ENCODE peak calls at places on chromosomes 2 and 18, in nine cellular contexts. T is breast epithelium, X is choroid plexus epithelial cell, Q is prostate gland, L is cardiac fibroblast, G is fibroblast of lung, F is upper lobe of left lung, W is lower lobe of right lung, M is cardiac muscle cell. H is an unnamed sample.

GRCh38 chr2:189641565-189641964 is 19.7 kb upstream of the ASNSD1 start:
- DNase-seq in T (no peak), X (peak), Q (no peak), L (peak), G (peak), F (no peak), W (no peak), M (peak), H (no peak)

GRCh38 chr2:3160751-3161330 is 216.8 kb downstream of the EIPR1 start:
- DNase-seq in T (no peak), X (no peak), Q (no peak), L (no peak), G (peak), F (no peak), W (no peak), M (no peak), H (no peak)

GRCh38 chr2:158772306-158773078 is 22.6 kb upstream of the DAPL1 start:
- DNase-seq in T (no peak), X (no peak), Q (no peak), L (no peak), G (no peak), F (no peak), W (no peak), M (no peak), H (no peak)

GRCh38 chr18:8722946-8723477 is 17.7 kb downstream of the MTCL1 start:
- DNase-seq in T (no peak), X (no peak), Q (no peak), L (no peak), G (no peak), F (no peak), W (no peak), M (no peak), H (no peak)

GRCh38 chr18:55830490-55830889 is 242.5 kb upstream of the TCF4 start:
- DNase-seq in T (no peak), X (no peak), Q (no peak), L (no peak), G (no peak), F (no peak), W (no peak), M (peak), H (peak)

GRCh38 chr2:120219291-120219690 is 3.9 kb downstream of the TMEM185B start:
- DNase-seq in T (peak), X (no peak), Q (no peak), L (no peak), G (no peak), F (no peak), W (no peak), M (no peak), H (no peak)

GRCh38 chr2:201984800-201985525 is 48.7 kb upstream of the FZD7 start:
- DNase-seq in T (peak), X (no peak), Q (peak), L (no peak), G (no peak), F (no peak), W (no peak), M (no peak), H (no peak)

GRCh38 chr2:240500561-240501423 is 57.0 kb downstream of the ANKMY1 start:
- DNase-seq in T (no peak), X (no peak), Q (peak), L (no peak), G (no peak), F (peak), W (peak), M (no peak), H (no peak)

GRCh38 chr2:9536504-9536903 is 19.1 kb downstream of the ADAM17 start:
- DNase-seq in T (no peak), X (no peak), Q (no peak), L (no peak), G (no peak), F (no peak), W (no peak), M (no peak), H (no peak)

GRCh38 chr18:14577971-14578370 is 34.6 kb upstream of the POTEC start:
- DNase-seq in T (no peak), X (no peak), Q (no peak), L (no peak), G (no peak), F (no peak), W (no peak), M (no peak), H (no peak)

GRCh38 chr2:134778372-134778771 is 59.6 kb upstream of the TMEM163 start:
- DNase-seq in T (no peak), X (no peak), Q (no peak), L (no peak), G (no peak), F (peak), W (no peak), M (no peak), H (no peak)

GRCh38 chr18:8229040-8229439 is 380.2 kb upstream of the RAB12 start:
- DNase-seq in T (no peak), X (no peak), Q (peak), L (no peak), G (no peak), F (no peak), W (no peak), M (no peak), H (no peak)

GRCh38 chr2:211477537-211478275 is 921.3 kb downstream of the CPS1 start:
- DNase-seq in T (no peak), X (no peak), Q (no peak), L (no peak), G (no peak), F (no peak), W (no peak), M (no peak), H (no peak)

GRCh38 chr2:40831313-40831873 is 379.5 kb upstream of the SLC8A1 start:
- DNase-seq in T (no peak), X (no peak), Q (no peak), L (no peak), G (no peak), F (no peak), W (no peak), M (no peak), H (no peak)

GRCh38 chr2:176614930-176615329 is 345.7 kb downstream of the MTX2 start:
- DNase-seq in T (no peak), X (no peak), Q (no peak), L (no peak), G (no peak), F (no peak), W (no peak), M (no peak), H (no peak)

GRCh38 chr2:176614049-176614448 is 344.8 kb downstream of the MTX2 start:
- DNase-seq in T (no peak), X (no peak), Q (no peak), L (no peak), G (no peak), F (no peak), W (no peak), M (peak), H (peak)

GRCh38 chr2:176613358-176614032 is 344.3 kb downstream of the MTX2 start:
- DNase-seq in T (no peak), X (no peak), Q (no peak), L (peak), G (peak), F (no peak), W (no peak), M (peak), H (peak)

GRCh38 chr2:176612736-176613135 is 343.5 kb downstream of the MTX2 start:
- DNase-seq in T (no peak), X (no peak), Q (no peak), L (no peak), G (peak), F (no peak), W (no peak), M (peak), H (no peak)
- H3K4me3 ChIP-seq in T (no peak), X (no peak), Q (no peak), L (no peak), G (no peak), F (no peak), W (no peak), M (no peak), H (no peak)

GRCh38 chr2:57906152-57906732 is 140.4 kb upstream of the VRK2 start:
- DNase-seq in T (no peak), X (peak), Q (no peak), L (peak), G (peak), F (no peak), W (no peak), M (peak), H (peak)
- TF ChIP-seq CTCF in T (no peak), X (peak), Q (peak), L (peak), G (peak), F (peak), W (peak), M (peak), H (peak)

GRCh38 chr2:47903781-47904447 is 2.4 kb downstream of the FBXO11 start:
- DNase-seq in T (no peak), X (no peak), Q (no peak), L (no peak), G (no peak), F (no peak), W (no peak), M (no peak), H (no peak)
- H3K4me3 ChIP-seq in T (peak), X (peak), Q (peak), L (peak), G (peak), F (peak), W (peak), M (peak), H (peak)

GRCh38 chr2:105274046-105274445 is 32.5 kb downstream of the GPR45 start:
- DNase-seq in T (no peak), X (peak), Q (no peak), L (peak), G (peak), F (no peak), W (no peak), M (peak), H (no peak)

GRCh38 chr2:105280281-105280680 is 38.7 kb downstream of the GPR45 start:
- DNase-seq in T (no peak), X (no peak), Q (no peak), L (no peak), G (no peak), F (no peak), W (no peak), M (no peak), H (no peak)

GRCh38 chr2:105283532-105283931 is 42.0 kb downstream of the GPR45 start:
- DNase-seq in T (no peak), X (no peak), Q (no peak), L (no peak), G (no peak), F (no peak), W (no peak), M (no peak), H (no peak)

DNA sequence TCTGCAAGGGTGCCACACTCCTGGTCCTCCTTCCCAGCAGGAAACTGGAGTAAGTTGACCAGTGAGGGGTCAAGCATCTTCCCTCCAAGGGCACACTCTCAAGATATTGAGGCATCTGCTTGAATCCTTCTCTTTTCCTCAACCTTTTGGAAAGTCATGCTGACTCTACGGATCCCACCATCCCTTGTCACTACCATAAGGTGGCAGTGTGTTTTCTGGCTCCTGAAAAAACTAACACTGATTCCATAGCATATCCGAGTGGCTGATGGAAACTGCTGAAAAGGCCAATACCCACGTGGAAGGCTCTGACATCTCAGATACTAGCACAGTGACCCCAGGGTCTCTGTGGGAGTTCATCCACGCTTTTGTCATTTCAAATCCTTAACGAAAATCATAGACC is 37.1 kb downstream of the GPR45 start:
- DNase-seq in T (no peak), X (no peak), Q (no peak), L (no peak), G (no peak), F (no peak), W (no peak), M (no peak), H (no peak)
- TF ChIP-seq CTCF in T (no peak), X (peak), Q (no peak), L (peak), G (no peak), F (no peak), W (no peak), M (no peak), H (no peak)

GRCh38 chr2:1481406-1482252 is 68.4 kb downstream of the TPO start:
- DNase-seq in T (no peak), X (no peak), Q (no peak), L (no peak), G (no peak), F (no peak), W (no peak), M (no peak), H (no peak)

GRCh38 chr2:1482981-1483380 is 69.7 kb downstream of the TPO start:
- DNase-seq in T (no peak), X (no peak), Q (no peak), L (no peak), G (no peak), F (no peak), W (no peak), M (no peak), H (no peak)

GRCh38 chr2:1482253-1482675 is 69.0 kb downstream of the TPO start:
- DNase-seq in T (no peak), X (no peak), Q (no peak), L (no peak), G (no peak), F (no peak), W (no peak), M (no peak), H (no peak)

GRCh38 chr2:1484131-1484884 is 71.0 kb downstream of the TPO start:
- DNase-seq in T (peak), X (no peak), Q (no peak), L (no peak), G (no peak), F (no peak), W (no peak), M (no peak), H (no peak)

DNA sequence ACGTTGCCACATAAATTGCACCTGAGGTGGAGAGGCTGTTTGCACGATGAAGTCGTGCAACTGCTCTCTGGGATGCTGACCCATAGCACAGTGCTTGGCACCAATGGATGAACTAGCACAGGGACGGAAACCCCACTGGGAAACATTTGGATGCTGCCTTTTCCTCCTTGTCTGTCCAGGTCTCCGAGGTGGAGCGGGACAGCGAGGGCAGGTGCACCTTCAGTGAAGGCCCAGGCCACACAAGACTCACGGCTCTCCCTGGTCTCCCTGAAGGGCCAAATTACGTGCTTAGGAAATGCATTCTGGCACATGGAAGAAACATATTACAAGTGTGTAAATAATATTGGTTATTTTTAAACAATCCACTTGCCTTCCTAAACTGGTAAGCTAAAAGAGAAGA is 70.3 kb downstream of the TPO start:
- DNase-seq in T (no peak), X (no peak), Q (no peak), L (no peak), G (no peak), F (no peak), W (no peak), M (no peak), H (no peak)
- H3K4me3 ChIP-seq in T (no peak), X (no peak), Q (no peak), L (no peak), G (no peak), F (no peak), W (no peak), M (no peak), H (no peak)

GRCh38 chr2:14942991-14943390 is 310.5 kb downstream of the LRATD1 start:
- DNase-seq in T (no peak), X (no peak), Q (no peak), L (no peak), G (peak), F (no peak), W (no peak), M (no peak), H (no peak)

GRCh38 chr2:14941151-14941631 is 308.7 kb downstream of the LRATD1 start:
- DNase-seq in T (no peak), X (no peak), Q (no peak), L (no peak), G (peak), F (no peak), W (no peak), M (no peak), H (no peak)

DNA sequence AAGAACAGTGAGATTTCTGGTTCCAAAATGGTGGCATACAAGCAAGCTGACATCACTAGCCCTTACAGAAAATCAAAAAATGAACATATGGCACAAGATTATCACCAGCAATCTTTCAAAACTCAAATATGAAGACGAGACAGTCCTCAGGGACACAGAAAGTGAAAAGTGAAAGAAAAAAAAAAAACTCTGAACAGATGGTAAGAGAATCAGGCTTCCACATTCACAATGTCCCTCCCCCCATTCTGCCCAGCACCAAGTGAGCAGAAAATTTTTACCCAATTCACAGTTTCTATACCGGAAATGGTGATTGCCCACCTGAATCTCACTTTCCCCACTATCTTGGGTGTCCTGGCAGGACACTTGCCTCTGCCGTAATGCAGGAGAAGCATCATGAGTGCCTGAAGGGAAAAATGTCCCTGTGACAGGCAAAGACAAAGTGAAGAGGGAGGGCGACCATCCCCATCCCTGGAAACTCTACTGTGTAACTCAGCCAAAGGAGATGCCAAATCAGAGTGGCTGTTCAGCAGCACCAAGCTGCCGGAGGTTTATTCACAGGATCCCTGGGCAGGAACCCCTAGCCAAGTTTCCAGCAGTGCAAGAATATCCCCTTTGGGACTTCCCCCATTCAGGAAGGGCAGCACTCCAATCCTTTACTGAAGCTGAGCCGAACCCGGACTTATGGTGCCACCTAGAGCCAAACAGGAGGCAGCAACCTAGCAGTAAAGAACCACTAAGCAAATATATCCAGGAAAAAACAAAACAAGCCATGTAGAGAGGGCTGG is 312.2 kb downstream of the LRATD1 start:
- DNase-seq in T (no peak), X (peak), Q (no peak), L (no peak), G (peak), F (no peak), W (no peak), M (no peak), H (peak)
- TF ChIP-seq CTCF in T (no peak), X (no peak), Q (no peak), L (peak), G (peak), F (no peak), W (no peak), M (no peak), H (no peak)

DNA sequence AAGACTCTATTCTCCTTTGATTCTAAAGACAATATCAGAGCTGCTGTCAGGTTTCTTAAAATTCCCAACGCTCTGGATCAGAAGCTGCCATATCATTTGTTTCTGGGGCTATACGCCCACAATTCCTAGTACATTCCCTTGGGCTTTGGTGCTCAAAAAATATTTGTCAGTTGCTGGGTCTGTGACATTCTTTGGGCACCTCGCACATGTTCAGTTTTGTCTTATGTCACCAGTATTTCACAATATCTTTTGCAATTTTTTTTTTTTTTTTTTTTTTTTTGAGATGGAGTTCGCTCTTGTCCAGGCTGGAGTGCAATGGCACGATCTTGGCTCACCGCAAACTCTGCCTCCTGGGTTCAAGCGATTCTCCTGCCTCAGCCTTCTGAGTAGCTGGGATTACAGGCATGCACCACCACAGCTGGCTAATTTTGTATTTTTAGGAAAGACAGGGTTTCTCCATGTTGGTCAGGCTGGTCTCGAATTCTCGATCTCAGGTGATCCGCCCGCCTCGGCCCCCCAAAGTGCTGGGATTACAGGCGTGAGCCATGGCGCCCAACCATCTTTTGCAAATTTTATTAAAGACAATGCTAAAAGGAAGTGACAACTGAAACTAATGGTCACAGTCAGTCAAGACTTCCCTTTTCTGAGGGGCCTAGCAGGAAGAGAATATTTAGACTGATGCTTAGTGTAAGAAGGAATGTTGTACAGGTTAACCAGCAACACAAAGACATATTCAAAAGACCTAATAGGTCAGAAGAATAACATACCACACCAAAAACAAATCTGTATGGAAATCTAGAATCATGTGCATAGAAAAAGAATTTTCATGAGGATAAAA is 6.8 kb downstream of the ZNF397 start:
- DNase-seq in T (no peak), X (no peak), Q (no peak), L (no peak), G (no peak), F (no peak), W (no peak), M (no peak), H (no peak)
- H3K4me3 ChIP-seq in T (no peak), X (no peak), Q (no peak), L (no peak), G (no peak), F (no peak), W (no peak), M (no peak), H (no peak)

GRCh38 chr2:67234443-67234842 is 162.7 kb upstream of the ETAA1 start:
- DNase-seq in T (no peak), X (peak), Q (no peak), L (peak), G (peak), F (no peak), W (no peak), M (peak), H (peak)

GRCh38 chr2:67241453-67241852 is 155.7 kb upstream of the ETAA1 start:
- DNase-seq in T (no peak), X (no peak), Q (no peak), L (no peak), G (no peak), F (no peak), W (no peak), M (no peak), H (no peak)

GRCh38 chr2:67240507-67240906 is 156.6 kb upstream of the ETAA1 start:
- DNase-seq in T (no peak), X (no peak), Q (no peak), L (no peak), G (peak), F (no peak), W (no peak), M (no peak), H (peak)

GRCh38 chr2:67242456-67242855 is 154.7 kb upstream of the ETAA1 start:
- DNase-seq in T (no peak), X (no peak), Q (no peak), L (no peak), G (no peak), F (no peak), W (no peak), M (no peak), H (no peak)

DNA sequence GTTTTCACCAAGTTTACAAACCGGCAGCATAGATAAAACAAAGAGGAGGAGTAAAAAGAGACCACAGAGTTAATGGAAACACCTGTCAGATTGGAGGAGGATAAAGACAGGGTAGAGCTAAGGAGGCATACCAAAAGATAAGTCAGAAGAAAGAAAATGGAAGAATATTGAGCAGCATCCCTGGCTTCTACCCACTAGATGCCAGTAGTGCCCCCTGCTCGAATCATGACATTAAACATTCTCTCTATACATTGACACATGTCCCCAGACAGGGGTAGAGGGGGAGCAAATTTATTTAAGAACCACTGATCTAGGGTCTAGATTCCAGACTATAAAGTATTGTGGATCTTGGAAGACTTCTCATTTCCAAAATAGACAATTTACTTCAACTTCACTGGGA is 159.8 kb upstream of the ETAA1 start:
- DNase-seq in T (no peak), X (peak), Q (no peak), L (no peak), G (no peak), F (no peak), W (no peak), M (no peak), H (no peak)
- TF ChIP-seq CTCF in T (no peak), X (peak), Q (no peak), L (peak), G (peak), F (no peak), W (no peak), M (no peak), H (peak)

H was measured in fibroblast of villous mesenchyme.